ENCODE peak calls at places on chromosomes 5 and 9, in five cellular contexts. V, F, Y, D and M are unnamed samples.

GRCh38 chr9:89605181-89606048 is 603 bp downstream of the GADD45G start:
- DNase-seq in F (no peak), Y (peak; percentile 27), D (peak; percentile 33), V (no peak), M (peak; percentile 50)

GRCh38 chr5:181282874-181283273 is 21.9 kb upstream of the TRIM52 start:
- DNase-seq in D (no peak), F (no peak), Y (no peak), V (no peak), M (no peak)

GRCh38 chr5:55320571-55320970 is 12.8 kb downstream of the MTREX start:
- DNase-seq in D (no peak), F (no peak), V (no peak), Y (no peak), M (no peak)

GRCh38 chr5:58013542-58014258 is 446.2 kb downstream of the PLK2 start:
- DNase-seq in Y (no peak), D (no peak), F (no peak), V (no peak), M (no peak)

GRCh38 chr5:61450880-61451279 is 118.8 kb downstream of the ZSWIM6 start:
- DNase-seq in Y (no peak), D (no peak), V (no peak), F (peak; percentile 68), M (no peak)

GRCh38 chr9:80197661-80198060 is 625.9 kb downstream of the TLE4 start:
- DNase-seq in Y (no peak), V (no peak), D (no peak), F (peak; percentile 14), M (no peak)

GRCh38 chr5:85732185-85732584 is 885.6 kb upstream of the COX7C start:
- DNase-seq in V (no peak), F (no peak), Y (no peak), D (no peak), M (no peak)

GRCh38 chr5:74009502-74009901 is 383.5 kb downstream of the ARHGEF28 start:
- DNase-seq in F (no peak), D (no peak), V (no peak), Y (no peak), M (no peak)

GRCh38 chr5:151196556-151197290 is 27.2 kb downstream of the CCDC69 start:
- DNase-seq in V (no peak), Y (no peak), F (no peak), D (no peak), M (no peak)

GRCh38 chr5:73591698-73592501 is 26.4 kb downstream of the UTP15 start:
- DNase-seq in V (no peak), D (no peak), Y (no peak), F (no peak), M (no peak)

GRCh38 chr5:75387806-75388205 is 50.8 kb downstream of the HMGCR start:
- DNase-seq in V (no peak), D (no peak), Y (no peak), F (no peak), M (no peak)

GRCh38 chr9:89749500-89750116 is 144.8 kb downstream of the GADD45G start:
- DNase-seq in Y (no peak), V (no peak), F (no peak), D (no peak), M (no peak)

GRCh38 chr5:137791387-137791786 is 37.2 kb upstream of the HNRNPA0 start:
- DNase-seq in V (no peak), D (no peak), Y (no peak), F (no peak), M (no peak)

GRCh38 chr5:126446498-126447224 is 23.5 kb downstream of the GRAMD2B start:
- DNase-seq in Y (no peak), D (peak; percentile 53), F (no peak), V (no peak), M (no peak)

GRCh38 chr5:142821733-142822487 is 51.7 kb downstream of the ARHGAP26 start:
- DNase-seq in F (peak; percentile 79), D (no peak), Y (no peak), V (no peak), M (no peak)

GRCh38 chr9:73179594-73179993 is 27.9 kb downstream of the ANXA1 start:
- DNase-seq in F (no peak), Y (no peak), D (no peak), V (no peak), M (peak; percentile 19)

GRCh38 chr9:33139421-33140228 is 27.5 kb downstream of the B4GALT1 start:
- DNase-seq in V (no peak), D (no peak), F (peak; percentile 71), Y (no peak), M (peak; percentile 41)

GRCh38 chr9:87670572-87671264 is 55.2 kb upstream of the CTSL start:
- DNase-seq in D (no peak), F (no peak), Y (no peak), V (no peak), M (no peak)

GRCh38 chr5:142800776-142801494 is 30.8 kb downstream of the ARHGAP26 start:
- DNase-seq in F (no peak), Y (no peak), D (peak; percentile 59), V (no peak), M (no peak)

GRCh38 chr9:12764150-12764549 is 10.7 kb upstream of the LURAP1L start:
- DNase-seq in D (no peak), V (no peak), F (no peak), Y (no peak), M (no peak)

GRCh38 chr5:93599427-93600146 is 16.6 kb downstream of the NR2F1 start:
- DNase-seq in Y (no peak), V (no peak), F (no peak), D (no peak), M (peak; percentile 56)

GRCh38 chr9:33190021-33190420 is 22.9 kb upstream of the B4GALT1 start:
- DNase-seq in F (no peak), V (no peak), Y (no peak), D (no peak), M (no peak)

GRCh38 chr5:6188344-6188743 is 190.0 kb downstream of the MED10 start:
- DNase-seq in D (no peak), Y (no peak), V (no peak), F (no peak), M (no peak)

GRCh38 chr5:84724683-84725082 is 340.0 kb upstream of the EDIL3 start:
- DNase-seq in D (no peak), V (no peak), Y (no peak), F (peak; percentile 64), M (no peak)

GRCh38 chr9:22142681-22143080 is 133.6 kb upstream of the CDKN2B start:
- DNase-seq in Y (no peak), V (no peak), F (no peak), D (no peak), M (no peak)

GRCh38 chr9:10228082-10228481 is 384.7 kb downstream of the PTPRD start:
- DNase-seq in D (no peak), F (no peak), Y (no peak), V (no peak), M (no peak)

GRCh38 chr9:33813712-33814641 is 3.0 kb upstream of the UBE2R2 start:
- DNase-seq in Y (no peak), V (no peak), D (peak; percentile 65), F (peak; percentile 42), M (peak; percentile 24)